ENCODE peak calls at places on chromosomes 13 and 19, in five cellular contexts. One of them, this sample, is unnamed.

GRCh38 chr19:610071-610800 is 20.6 kb downstream of the HCN2 start:
- DNase-seq in PC-9: no peak
- DNase-seq in RWPE2: no peak
- DNase-seq in PC-3: no peak
- DNase-seq in SJCRH30: peak
- DNase-seq in this sample: no peak

GRCh38 chr13:41613471-41613870 is 156.1 kb downstream of the RGCC start:
- DNase-seq in SJCRH30: no peak
- DNase-seq in RWPE2: no peak
- DNase-seq in PC-3: no peak
- DNase-seq in PC-9: no peak
- DNase-seq in this sample: no peak

GRCh38 chr19:40610396-40611064 is 9.4 kb downstream of the LTBP4 start:
- DNase-seq in SJCRH30: no peak
- DNase-seq in RWPE2: peak
- DNase-seq in PC-9: no peak
- DNase-seq in PC-3: no peak
- DNase-seq in this sample: peak

GRCh38 chr13:24716011-24716410 is 35.8 kb downstream of the ATP12A start:
- DNase-seq in PC-3: no peak
- DNase-seq in PC-9: no peak
- DNase-seq in RWPE2: no peak
- DNase-seq in SJCRH30: no peak
- DNase-seq in this sample: no peak

GRCh38 chr13:85974604-85975366 is 175.6 kb upstream of the SLITRK6 start:
- DNase-seq in SJCRH30: no peak
- DNase-seq in PC-9: no peak
- DNase-seq in PC-3: peak
- DNase-seq in RWPE2: no peak
- DNase-seq in this sample: no peak

GRCh38 chr19:42285988-42286348 is 16.0 kb upstream of the PRR19 start:
- DNase-seq in PC-3: no peak
- DNase-seq in RWPE2: no peak
- DNase-seq in SJCRH30: no peak
- DNase-seq in PC-9: no peak
- DNase-seq in this sample: no peak

GRCh38 chr13:50370303-50370950 is 355.2 kb downstream of the KCNRG start:
- DNase-seq in SJCRH30: no peak
- DNase-seq in PC-9: no peak
- DNase-seq in PC-3: no peak
- DNase-seq in RWPE2: no peak
- DNase-seq in this sample: no peak

GRCh38 chr13:112625698-112626097 is 37.7 kb upstream of the TUBGCP3 start:
- DNase-seq in RWPE2: no peak
- DNase-seq in SJCRH30: no peak
- DNase-seq in PC-9: no peak
- DNase-seq in PC-3: no peak
- DNase-seq in this sample: no peak

GRCh38 chr13:87057807-87058520 is 613.2 kb upstream of the SLITRK5 start:
- DNase-seq in PC-3: peak
- DNase-seq in SJCRH30: no peak
- DNase-seq in PC-9: no peak
- DNase-seq in RWPE2: no peak
- DNase-seq in this sample: no peak

GRCh38 chr13:27035892-27036235 is 135.7 kb downstream of the USP12 start:
- DNase-seq in PC-3: peak
- DNase-seq in RWPE2: no peak
- DNase-seq in PC-9: peak
- DNase-seq in SJCRH30: no peak
- DNase-seq in this sample: no peak

GRCh38 chr13:75831389-75831788 is 195.3 kb downstream of the LMO7 start:
- DNase-seq in PC-9: no peak
- DNase-seq in PC-3: no peak
- DNase-seq in SJCRH30: no peak
- DNase-seq in RWPE2: no peak
- DNase-seq in this sample: no peak

GRCh38 chr13:75839418-75839817 is 203.3 kb downstream of the LMO7 start:
- DNase-seq in RWPE2: no peak
- DNase-seq in PC-9: no peak
- DNase-seq in SJCRH30: no peak
- DNase-seq in PC-3: no peak
- DNase-seq in this sample: no peak

GRCh38 chr13:75838366-75839017 is 202.4 kb downstream of the LMO7 start:
- DNase-seq in SJCRH30: no peak
- DNase-seq in PC-9: no peak
- DNase-seq in PC-3: no peak
- DNase-seq in RWPE2: no peak
- DNase-seq in this sample: no peak

GRCh38 chr13:75832812-75833211 is 196.7 kb downstream of the LMO7 start:
- DNase-seq in PC-3: no peak
- DNase-seq in PC-9: no peak
- DNase-seq in SJCRH30: no peak
- DNase-seq in RWPE2: no peak
- DNase-seq in this sample: no peak

GRCh38 chr13:75836441-75836840 is 200.3 kb downstream of the LMO7 start:
- DNase-seq in PC-3: peak
- DNase-seq in SJCRH30: no peak
- DNase-seq in RWPE2: no peak
- DNase-seq in PC-9: no peak
- DNase-seq in this sample: peak
- H3K27ac ChIP-seq in PC-3: no peak
- H3K27ac ChIP-seq in SJCRH30: no peak
- H3K27ac ChIP-seq in RWPE2: no peak
- H3K27ac ChIP-seq in PC-9: no peak
- H3K27ac ChIP-seq in this sample: no peak

GRCh38 chr19:53998223-53998622 is 6.8 kb downstream of the CACNG6 start:
- DNase-seq in PC-9: no peak
- DNase-seq in SJCRH30: no peak
- DNase-seq in RWPE2: no peak
- DNase-seq in PC-3: no peak
- DNase-seq in this sample: no peak
- H3K27ac ChIP-seq in PC-9: no peak
- H3K27ac ChIP-seq in SJCRH30: no peak
- H3K27ac ChIP-seq in RWPE2: no peak
- H3K27ac ChIP-seq in PC-3: no peak
- H3K27ac ChIP-seq in this sample: no peak

DNA sequence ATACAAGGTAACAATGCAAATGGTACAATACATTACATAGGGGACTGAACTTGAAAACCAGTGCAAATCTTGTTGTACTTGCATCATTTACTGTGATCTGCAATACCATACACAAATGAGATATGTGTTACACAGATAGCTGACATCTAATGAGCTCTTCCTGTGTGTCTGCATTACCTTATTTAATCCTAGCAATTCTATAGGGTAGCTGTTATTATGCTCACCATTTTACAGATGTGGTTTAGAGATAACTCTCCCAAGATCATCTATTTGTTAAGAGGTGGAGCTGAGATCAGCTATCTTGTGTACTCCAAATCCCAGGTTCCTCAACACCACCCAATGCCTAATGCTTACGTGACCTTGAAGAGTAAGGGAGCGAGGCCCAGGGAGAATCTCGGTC is 21.4 kb upstream of the SERP2 start:
- DNase-seq in SJCRH30: no peak
- DNase-seq in RWPE2: no peak
- DNase-seq in PC-9: no peak
- DNase-seq in PC-3: no peak
- DNase-seq in this sample: no peak
- H3K27ac ChIP-seq in SJCRH30: no peak
- H3K27ac ChIP-seq in RWPE2: no peak
- H3K27ac ChIP-seq in PC-9: no peak
- H3K27ac ChIP-seq in PC-3: no peak
- H3K27ac ChIP-seq in this sample: peak

GRCh38 chr19:11381535-11382369 is 2.4 kb downstream of the EPOR start:
- DNase-seq in SJCRH30: peak
- DNase-seq in PC-3: peak
- DNase-seq in RWPE2: peak
- DNase-seq in PC-9: no peak
- DNase-seq in this sample: no peak

GRCh38 chr19:11377756-11378155 is 3.3 kb downstream of the SWSAP1 start:
- DNase-seq in RWPE2: no peak
- DNase-seq in PC-9: no peak
- DNase-seq in PC-3: peak
- DNase-seq in SJCRH30: no peak
- DNase-seq in this sample: no peak

GRCh38 chr19:11378319-11379189 is 4.1 kb downstream of the SWSAP1 start:
- DNase-seq in SJCRH30: peak
- DNase-seq in PC-9: peak
- DNase-seq in RWPE2: no peak
- DNase-seq in PC-3: peak
- DNase-seq in this sample: no peak

GRCh38 chr19:11380653-11381534 is 3.2 kb downstream of the EPOR start:
- DNase-seq in PC-9: peak
- DNase-seq in RWPE2: peak
- DNase-seq in PC-3: peak
- DNase-seq in SJCRH30: peak
- DNase-seq in this sample: peak

GRCh38 chr19:11379857-11380350 is 4.2 kb downstream of the EPOR start:
- DNase-seq in RWPE2: no peak
- DNase-seq in PC-3: peak
- DNase-seq in SJCRH30: no peak
- DNase-seq in PC-9: no peak
- DNase-seq in this sample: no peak
- H3K27ac ChIP-seq in RWPE2: peak
- H3K27ac ChIP-seq in PC-3: peak
- H3K27ac ChIP-seq in SJCRH30: no peak
- H3K27ac ChIP-seq in PC-9: no peak
- H3K27ac ChIP-seq in this sample: no peak

GRCh38 chr19:5127710-5128109 is 158.8 kb downstream of the KDM4B start:
- DNase-seq in PC-9: no peak
- DNase-seq in SJCRH30: peak
- DNase-seq in RWPE2: no peak
- DNase-seq in PC-3: no peak
- DNase-seq in this sample: no peak

GRCh38 chr19:5130371-5131030 is 161.6 kb downstream of the KDM4B start:
- DNase-seq in PC-3: no peak
- DNase-seq in RWPE2: no peak
- DNase-seq in SJCRH30: no peak
- DNase-seq in PC-9: no peak
- DNase-seq in this sample: no peak

GRCh38 chr19:5128251-5128931 is 159.5 kb downstream of the KDM4B start:
- DNase-seq in SJCRH30: peak
- DNase-seq in PC-3: no peak
- DNase-seq in RWPE2: no peak
- DNase-seq in PC-9: no peak
- DNase-seq in this sample: no peak

GRCh38 chr19:5129691-5130090 is 160.8 kb downstream of the KDM4B start:
- DNase-seq in RWPE2: no peak
- DNase-seq in PC-9: no peak
- DNase-seq in SJCRH30: no peak
- DNase-seq in PC-3: no peak
- DNase-seq in this sample: no peak

GRCh38 chr19:5128932-5129389 is 160.0 kb downstream of the KDM4B start:
- DNase-seq in RWPE2: no peak
- DNase-seq in PC-3: no peak
- DNase-seq in PC-9: no peak
- DNase-seq in SJCRH30: peak
- DNase-seq in this sample: no peak
- H3K27ac ChIP-seq in RWPE2: no peak
- H3K27ac ChIP-seq in PC-3: no peak
- H3K27ac ChIP-seq in PC-9: no peak
- H3K27ac ChIP-seq in SJCRH30: peak
- H3K27ac ChIP-seq in this sample: no peak

GRCh38 chr19:10095622-10095947 is 6.9 kb downstream of the ANGPTL6 start:
- DNase-seq in PC-9: no peak
- DNase-seq in SJCRH30: no peak
- DNase-seq in RWPE2: no peak
- DNase-seq in PC-3: no peak
- DNase-seq in this sample: no peak
- H3K27ac ChIP-seq in PC-9: no peak
- H3K27ac ChIP-seq in SJCRH30: no peak
- H3K27ac ChIP-seq in RWPE2: no peak
- H3K27ac ChIP-seq in PC-3: no peak
- H3K27ac ChIP-seq in this sample: peak

GRCh38 chr19:49439841-49440240 is 1.5 kb downstream of the SLC17A7 start:
- DNase-seq in PC-9: no peak
- DNase-seq in SJCRH30: no peak
- DNase-seq in PC-3: no peak
- DNase-seq in RWPE2: no peak
- DNase-seq in this sample: no peak
- H3K27ac ChIP-seq in PC-9: no peak
- H3K27ac ChIP-seq in SJCRH30: no peak
- H3K27ac ChIP-seq in PC-3: no peak
- H3K27ac ChIP-seq in RWPE2: no peak
- H3K27ac ChIP-seq in this sample: no peak

DNA sequence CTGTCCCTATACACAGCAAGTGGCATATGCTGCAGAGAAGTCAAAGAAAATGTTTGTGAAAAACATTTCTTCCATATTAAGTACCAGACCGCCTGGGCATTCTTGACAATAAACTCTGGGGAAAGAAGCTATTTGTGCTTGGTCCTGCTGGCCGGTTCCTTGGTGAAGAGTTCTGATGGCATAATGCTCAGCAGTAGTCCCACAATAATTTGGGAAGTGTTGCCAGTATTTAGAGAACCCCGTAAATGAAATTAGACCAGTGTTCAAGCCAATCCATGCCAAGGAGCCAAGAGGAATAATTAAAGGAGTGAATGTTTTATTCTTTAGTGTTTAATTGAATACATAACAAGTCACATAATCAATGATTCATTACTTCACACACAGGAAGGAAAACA is 6.3 kb downstream of the KCTD12 start:
- DNase-seq in PC-3: no peak
- DNase-seq in PC-9: no peak
- DNase-seq in RWPE2: no peak
- DNase-seq in SJCRH30: no peak
- DNase-seq in this sample: no peak
- H3K27ac ChIP-seq in PC-3: peak
- H3K27ac ChIP-seq in PC-9: no peak
- H3K27ac ChIP-seq in RWPE2: peak
- H3K27ac ChIP-seq in SJCRH30: no peak
- H3K27ac ChIP-seq in this sample: peak

GRCh38 chr19:18894254-18895037 is 1.5 kb downstream of the CERS1 start:
- DNase-seq in SJCRH30: peak
- DNase-seq in RWPE2: no peak
- DNase-seq in PC-9: no peak
- DNase-seq in PC-3: no peak
- DNase-seq in this sample: no peak
- H3K27ac ChIP-seq in SJCRH30: no peak
- H3K27ac ChIP-seq in RWPE2: no peak
- H3K27ac ChIP-seq in PC-9: no peak
- H3K27ac ChIP-seq in PC-3: no peak
- H3K27ac ChIP-seq in this sample: no peak

DNA sequence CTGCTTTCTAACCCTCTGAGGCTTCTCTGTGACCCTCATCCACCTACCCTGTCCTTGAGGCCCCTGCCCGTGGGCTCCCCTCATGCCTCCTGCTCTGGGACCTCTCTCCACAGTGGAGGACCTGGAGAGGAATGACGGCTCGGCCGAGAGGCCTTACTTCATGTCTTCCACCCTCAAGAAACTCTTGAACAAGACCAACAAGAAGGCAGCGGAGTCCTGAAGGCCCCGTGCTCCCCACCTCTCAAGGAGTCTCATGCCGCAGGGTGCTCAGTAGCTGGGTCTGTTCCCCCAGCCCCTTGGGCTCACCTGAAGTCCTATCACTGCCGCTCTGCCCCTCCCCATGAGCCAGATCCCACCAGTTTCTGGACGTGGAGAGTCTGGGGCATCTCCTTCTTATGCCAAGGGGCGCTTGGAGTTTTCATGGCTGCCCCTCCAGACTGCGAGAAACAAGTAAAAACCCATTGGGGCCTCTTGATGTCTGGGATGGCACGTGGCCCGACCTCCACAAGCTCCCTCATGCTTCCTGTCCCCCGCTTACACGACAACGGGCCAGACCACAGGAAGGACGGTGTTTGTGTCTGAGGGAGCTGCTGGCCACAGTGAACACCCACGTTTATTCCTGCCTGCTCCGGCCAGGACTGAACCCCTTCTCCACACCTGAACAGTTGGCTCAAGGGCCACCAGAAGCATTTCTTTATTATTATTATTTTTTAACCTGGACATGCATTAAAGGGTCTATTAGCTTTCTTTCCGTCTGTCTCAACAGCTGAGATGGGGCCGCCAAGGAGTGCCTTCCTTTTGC is 10.8 kb upstream of the ILF3 start:
- DNase-seq in PC-9: no peak
- DNase-seq in SJCRH30: peak
- DNase-seq in RWPE2: no peak
- DNase-seq in PC-3: no peak
- DNase-seq in this sample: no peak
- H3K27ac ChIP-seq in PC-9: no peak
- H3K27ac ChIP-seq in SJCRH30: peak
- H3K27ac ChIP-seq in RWPE2: peak
- H3K27ac ChIP-seq in PC-3: no peak
- H3K27ac ChIP-seq in this sample: peak

This sample was measured in breast epithelium.